ENCODE peak calls at places on chromosome 2, in ten cellular contexts. I is non-pigmented ciliary epithelial cell, R is Calu3, K is cardiac muscle cell, U is caudate nucleus, S is T follicular helper cell, F is psoas muscle, O is substantia nigra, Z is A549, X is T-helper 9 cell. B is an unnamed sample.

GRCh38 chr2:195370167-195370943 is 286.7 kb upstream of the SLC39A10 start:
- DNase-seq in I (no peak), R (no peak), K (no peak), U (no peak), S (no peak), F (no peak), O (no peak), Z (no peak), X (no peak), B (no peak)

GRCh38 chr2:127397568-127398238 is 9.9 kb upstream of the MAP3K2 start:
- DNase-seq in I (no peak), R (no peak), K (no peak), U (no peak), S (no peak), F (peak; percentile 67), O (no peak), Z (no peak), X (no peak), B (no peak)

GRCh38 chr2:149787206-149787605 is 199.6 kb upstream of the MMADHC start:
- DNase-seq in I (no peak), R (no peak), K (no peak), U (no peak), S (no peak), F (no peak), O (no peak), Z (no peak), X (no peak), B (no peak)

GRCh38 chr2:231452799-231453508 is 11.3 kb downstream of the NCL start:
- DNase-seq in I (no peak), R (no peak), K (peak; percentile 24), U (no peak), S (no peak), F (no peak), O (no peak), Z (no peak), X (no peak), B (no peak)

GRCh38 chr2:127174176-127174575 is 45.9 kb downstream of the CYP27C1 start:
- DNase-seq in I (no peak), R (peak; percentile 40), K (no peak), U (no peak), S (no peak), F (no peak), O (peak; percentile 17), Z (peak; percentile 28), X (no peak), B (no peak)

GRCh38 chr2:20190862-20191713 is 33.8 kb downstream of the SDC1 start:
- DNase-seq in I (no peak), R (peak; percentile 88), K (peak; percentile 70), U (no peak), S (no peak), F (no peak), O (no peak), Z (peak; percentile 61), X (no peak), B (no peak)

GRCh38 chr2:74080346-74080745 is 67.4 kb downstream of the BOLA3 start:
- DNase-seq in I (no peak), R (no peak), K (no peak), U (no peak), S (no peak), F (no peak), O (no peak), Z (no peak), X (no peak), B (no peak)

GRCh38 chr2:34241905-34242740 is 643.0 kb upstream of the FAM98A start:
- DNase-seq in I (no peak), R (no peak), K (no peak), U (no peak), S (no peak), F (no peak), O (no peak), Z (no peak), X (no peak), B (no peak)

GRCh38 chr2:233745073-233745755 is 14.9 kb upstream of the UGT1A1 start:
- DNase-seq in I (no peak), R (no peak), K (no peak), U (no peak), S (no peak), F (no peak), O (no peak), Z (peak; percentile 7), X (no peak), B (no peak)

GRCh38 chr2:144403940-144404339 is 116.0 kb downstream of the ZEB2 start:
- DNase-seq in I (no peak), R (no peak), K (no peak), U (no peak), S (no peak), F (peak; percentile 65), O (no peak), Z (no peak), X (no peak), B (no peak)

GRCh38 chr2:95179451-95179850 is 13.8 kb downstream of the ZNF2 start:
- DNase-seq in I (no peak), R (no peak), K (no peak), U (no peak), S (no peak), F (no peak), O (no peak), Z (no peak), X (no peak), B (no peak)

GRCh38 chr2:60867848-60868247 is 13.5 kb upstream of the REL start:
- DNase-seq in I (no peak), R (no peak), K (no peak), U (no peak), S (no peak), F (no peak), O (no peak), Z (no peak), X (no peak), B (no peak)

GRCh38 chr2:119028327-119029174 is 86.6 kb downstream of the MARCO start:
- DNase-seq in I (no peak), R (peak; percentile 75), K (peak; percentile 37), U (no peak), S (no peak), F (no peak), O (no peak), Z (peak; percentile 43), X (no peak), B (no peak)

GRCh38 chr2:120647487-120647886 is 88.2 kb upstream of the GLI2 start:
- DNase-seq in I (no peak), R (no peak), K (no peak), U (no peak), S (no peak), F (no peak), O (no peak), Z (no peak), X (no peak), B (no peak)

GRCh38 chr2:11530864-11531451 is 2.9 kb upstream of the GREB1 start:
- DNase-seq in I (no peak), R (no peak), K (no peak), U (no peak), S (no peak), F (no peak), O (no peak), Z (no peak), X (no peak), B (no peak)

B was measured in effector memory CD4-positive, alpha-beta T cell.